ENCODE peak calls at places on chromosome 18, in nine cellular contexts. L is SHP77 treated with DMSO at 0.1 percent for 48 hours; J is GM20000; D is choroid plexus epithelial cell; B is Right ventricle myocardium superior; V is SW480; A is effector memory CD4-positive, alpha-beta T cell; M is T-helper 9 cell; Y is stimulated activated CD8-positive, alpha-beta memory T cell treated with anti-CD3 and anti-CD28 coated beads, Interleukin-4, amount 100 ng/mL, for 1 hour. W is an unnamed sample.

GRCh38 chr18:22165603-22166069 is 3.8 kb upstream of the GATA6 start:
- DNase-seq in D (no peak), J (no peak), V (no peak), Y (no peak), L (no peak), B (no peak), M (no peak), A (no peak), W (no peak)

GRCh38 chr18:51520676-51521180 is 323.2 kb upstream of the MEX3C start:
- DNase-seq in A (no peak), D (no peak), J (no peak), L (no peak), B (no peak), Y (no peak), V (no peak), M (no peak), W (no peak)

GRCh38 chr18:22627506-22627905 is 209.8 kb upstream of the CTAGE1 start:
- DNase-seq in D (no peak), V (no peak), A (no peak), B (no peak), L (no peak), Y (no peak), J (no peak), M (no peak), W (no peak)

GRCh38 chr18:22494771-22495170 is 77.1 kb upstream of the CTAGE1 start:
- DNase-seq in V (no peak), B (no peak), M (no peak), J (no peak), L (no peak), D (peak; percentile 67), A (no peak), Y (no peak), W (no peak)

GRCh38 chr18:74604774-74605173 is 7.1 kb downstream of the ZNF407 start:
- DNase-seq in J (no peak), M (no peak), Y (no peak), B (no peak), L (no peak), V (no peak), A (no peak), D (peak; percentile 76), W (no peak)

GRCh38 chr18:50186385-50186784 is 8.6 kb downstream of the MYO5B start:
- DNase-seq in M (no peak), A (no peak), V (no peak), B (no peak), Y (no peak), J (no peak), D (no peak), L (no peak), W (no peak)

GRCh38 chr18:61194726-61195125 is 138.5 kb upstream of the CDH20 start:
- DNase-seq in L (no peak), M (no peak), B (no peak), D (no peak), V (no peak), J (no peak), A (no peak), Y (no peak), W (no peak)

GRCh38 chr18:79829136-79829854 is 31.6 kb downstream of the KCNG2 start:
- DNase-seq in D (no peak), A (no peak), V (no peak), J (no peak), L (no peak), B (no peak), Y (no peak), M (no peak), W (no peak)

GRCh38 chr18:41146301-41146700 is 808.7 kb upstream of the PIK3C3 start:
- DNase-seq in Y (no peak), A (no peak), D (no peak), M (no peak), L (no peak), V (no peak), J (no peak), B (no peak), W (no peak)

GRCh38 chr18:48777737-48778111 is 173.0 kb downstream of the SMAD7 start:
- DNase-seq in Y (no peak), V (no peak), J (no peak), A (no peak), D (peak; percentile 77), B (no peak), M (no peak), L (no peak), W (no peak)

GRCh38 chr18:79388043-79388442 is 7.7 kb upstream of the NFATC1 start:
- DNase-seq in M (no peak), L (no peak), Y (no peak), D (no peak), B (no peak), V (no peak), J (no peak), A (no peak), W (no peak)

GRCh38 chr18:46429130-46429529 is 227.9 kb downstream of the LOXHD1 start:
- DNase-seq in V (no peak), D (no peak), Y (no peak), B (no peak), A (no peak), L (no peak), M (no peak), J (no peak), W (no peak)

GRCh38 chr18:39523281-39523680 is 1957.7 kb upstream of the CELF4 start:
- DNase-seq in L (no peak), Y (no peak), B (no peak), V (no peak), J (no peak), M (no peak), A (no peak), D (peak; percentile 45), W (no peak)

GRCh38 chr18:11994346-11994707 is 13.0 kb downstream of the IMPA2 start:
- DNase-seq in J (no peak), V (no peak), M (no peak), L (no peak), Y (no peak), D (peak; percentile 85), B (no peak), A (no peak), W (no peak)

GRCh38 chr18:35024965-35025364 is 16.2 kb upstream of the MAPRE2 start:
- DNase-seq in B (peak; percentile 62), A (no peak), L (no peak), V (no peak), Y (no peak), M (no peak), J (no peak), D (peak; percentile 70), W (no peak)

GRCh38 chr18:22983175-22983574 is 50.0 kb downstream of the RBBP8 start:
- DNase-seq in Y (no peak), D (peak; percentile 78), V (peak; percentile 45), A (no peak), M (no peak), L (no peak), B (no peak), J (peak; percentile 18), W (peak; percentile 14)

GRCh38 chr18:54964741-54965140 is 5.5 kb upstream of the CCDC68 start:
- DNase-seq in J (no peak), A (no peak), M (no peak), L (no peak), D (peak; percentile 77), Y (no peak), B (no peak), V (no peak), W (no peak)

GRCh38 chr18:63267990-63268721 is 51.4 kb downstream of the BCL2 start:
- DNase-seq in B (no peak), M (no peak), D (peak; percentile 47), Y (no peak), J (peak; percentile 21), L (no peak), V (no peak), A (no peak), W (no peak)

GRCh38 chr18:58819051-58819450 is 45.6 kb upstream of the ZNF532 start:
- DNase-seq in L (no peak), M (no peak), J (peak; percentile 55), D (no peak), V (peak; percentile 39), A (no peak), B (no peak), Y (no peak), W (no peak)

GRCh38 chr18:8088626-8089025 is 520.6 kb upstream of the RAB12 start:
- DNase-seq in Y (no peak), B (no peak), J (no peak), V (no peak), L (no peak), A (no peak), D (no peak), M (no peak), W (no peak)

GRCh38 chr18:68520406-68521075 is 194.4 kb downstream of the TMX3 start:
- DNase-seq in A (no peak), J (no peak), V (no peak), Y (no peak), D (peak; percentile 49), B (no peak), L (no peak), M (no peak), W (no peak)

GRCh38 chr18:30971338-30971956 is 71.1 kb downstream of the DSC3 start:
- DNase-seq in B (no peak), Y (no peak), D (peak; percentile 53), J (no peak), V (peak; percentile 8), M (no peak), A (no peak), L (no peak), W (peak; percentile 3)

GRCh38 chr18:58671941-58672565 is 788 bp downstream of the MALT1 start:
- DNase-seq in L (no peak), J (no peak), V (peak; percentile 16), D (peak; percentile 51), A (no peak), Y (no peak), M (no peak), B (no peak), W (peak; percentile 65)

GRCh38 chr18:75211002-75211621 is 515 bp downstream of the TSHZ1 start:
- DNase-seq in D (peak; percentile 28), L (no peak), V (no peak), B (no peak), J (peak; percentile 72), M (no peak), Y (no peak), A (no peak), W (peak; percentile 48)

GRCh38 chr18:50038448-50038847 is 156.5 kb downstream of the MYO5B start:
- DNase-seq in V (no peak), Y (no peak), D (peak; percentile 54), A (no peak), B (no peak), L (no peak), M (no peak), J (no peak), W (no peak)

GRCh38 chr18:11767935-11768334 is 78.9 kb downstream of the GNAL start:
- DNase-seq in M (no peak), D (peak; percentile 75), L (no peak), J (no peak), B (no peak), A (no peak), Y (no peak), V (peak; percentile 1), W (no peak)

GRCh38 chr18:36162981-36163380 is 24.3 kb upstream of the MOCOS start:
- DNase-seq in A (no peak), D (no peak), L (no peak), B (no peak), Y (no peak), V (no peak), J (no peak), M (no peak), W (no peak)

GRCh38 chr18:77323640-77324370 is 74.2 kb downstream of the GALR1 start:
- DNase-seq in Y (no peak), D (no peak), A (no peak), M (no peak), L (no peak), V (no peak), J (no peak), B (peak; percentile 56), W (no peak)

GRCh38 chr18:59502222-59502898 is 143.3 kb upstream of the LMAN1 start:
- DNase-seq in M (no peak), L (no peak), A (no peak), J (no peak), V (no peak), B (no peak), D (peak; percentile 95), Y (no peak), W (no peak)

GRCh38 chr18:25805323-25805722 is 285.1 kb downstream of the SS18 start:
- DNase-seq in A (no peak), B (no peak), Y (no peak), J (no peak), L (no peak), M (no peak), V (no peak), D (peak; percentile 61), W (no peak)

GRCh38 chr18:32920796-32921787 is 148.3 kb upstream of the KLHL14 start:
- DNase-seq in M (no peak), Y (no peak), V (peak; percentile 96), D (peak; percentile 97), L (peak; percentile 19), A (no peak), J (no peak), B (no peak), W (no peak)

W was measured in germinal center.